ENCODE peak calls at places on chromosomes 3 and 15, in ten cellular contexts. One of them, this sample, is unnamed.

GRCh38 chr3:165462616-165463334 is 266.6 kb upstream of the SLITRK3 start:
- DNase-seq in sigmoid colon: no peak
- DNase-seq in GM23338: no peak
- DNase-seq in HCT116: no peak
- DNase-seq in transverse colon: no peak
- DNase-seq in breast epithelium: no peak
- DNase-seq in GM12891: no peak
- DNase-seq in H1: no peak
- DNase-seq in prostate gland: no peak
- DNase-seq in spleen: no peak
- DNase-seq in this sample: no peak

GRCh38 chr3:186102687-186103086 is 6.2 kb downstream of the ETV5 start:
- DNase-seq in sigmoid colon: no peak
- DNase-seq in GM23338: no peak
- DNase-seq in HCT116: no peak
- DNase-seq in transverse colon: no peak
- DNase-seq in breast epithelium: no peak
- DNase-seq in GM12891: no peak
- DNase-seq in H1: no peak
- DNase-seq in prostate gland: no peak
- DNase-seq in spleen: no peak
- DNase-seq in this sample: no peak

GRCh38 chr3:58743296-58743695 is 76.7 kb upstream of the FAM3D start:
- DNase-seq in sigmoid colon: no peak
- DNase-seq in GM23338: no peak
- DNase-seq in HCT116: no peak
- DNase-seq in transverse colon: no peak
- DNase-seq in breast epithelium: no peak
- DNase-seq in GM12891: no peak
- DNase-seq in H1: no peak
- DNase-seq in prostate gland: no peak
- DNase-seq in spleen: no peak
- DNase-seq in this sample: no peak

GRCh38 chr3:60081381-60082095 is 1031.7 kb upstream of the CFAP20DC start:
- DNase-seq in sigmoid colon: no peak
- DNase-seq in GM23338: no peak
- DNase-seq in HCT116: no peak
- DNase-seq in transverse colon: no peak
- DNase-seq in breast epithelium: no peak
- DNase-seq in GM12891: no peak
- DNase-seq in H1: no peak
- DNase-seq in prostate gland: no peak
- DNase-seq in spleen: no peak
- DNase-seq in this sample: no peak

GRCh38 chr3:82581350-82581749 is 819.9 kb upstream of the GBE1 start:
- DNase-seq in sigmoid colon: no peak
- DNase-seq in GM23338: peak; percentile 6
- DNase-seq in HCT116: no peak
- DNase-seq in transverse colon: no peak
- DNase-seq in breast epithelium: no peak
- DNase-seq in GM12891: no peak
- DNase-seq in H1: no peak
- DNase-seq in prostate gland: no peak
- DNase-seq in spleen: no peak
- DNase-seq in this sample: no peak

GRCh38 chr15:39743611-39744010 is 39.0 kb downstream of the FSIP1 start:
- DNase-seq in sigmoid colon: no peak
- DNase-seq in GM23338: no peak
- DNase-seq in HCT116: no peak
- DNase-seq in transverse colon: no peak
- DNase-seq in breast epithelium: no peak
- DNase-seq in GM12891: no peak
- DNase-seq in H1: no peak
- DNase-seq in prostate gland: no peak
- DNase-seq in spleen: no peak
- DNase-seq in this sample: no peak

GRCh38 chr15:69086427-69087205 is 72.1 kb downstream of the NOX5 start:
- DNase-seq in sigmoid colon: no peak
- DNase-seq in GM23338: peak; percentile 48
- DNase-seq in HCT116: no peak
- DNase-seq in transverse colon: no peak
- DNase-seq in breast epithelium: no peak
- DNase-seq in GM12891: no peak
- DNase-seq in H1: no peak
- DNase-seq in prostate gland: no peak
- DNase-seq in spleen: no peak
- DNase-seq in this sample: no peak

GRCh38 chr3:71057526-71057894 is 526.0 kb downstream of the FOXP1 start:
- DNase-seq in sigmoid colon: no peak
- DNase-seq in GM23338: no peak
- DNase-seq in HCT116: no peak
- DNase-seq in transverse colon: peak; percentile 47
- DNase-seq in breast epithelium: no peak
- DNase-seq in GM12891: no peak
- DNase-seq in H1: no peak
- DNase-seq in prostate gland: no peak
- DNase-seq in spleen: no peak
- DNase-seq in this sample: peak; percentile 61

GRCh38 chr3:97232635-97233034 is 418.2 kb downstream of the EPHA6 start:
- DNase-seq in sigmoid colon: peak; percentile 90
- DNase-seq in GM23338: no peak
- DNase-seq in HCT116: no peak
- DNase-seq in transverse colon: peak; percentile 17
- DNase-seq in breast epithelium: peak; percentile 60
- DNase-seq in GM12891: no peak
- DNase-seq in H1: no peak
- DNase-seq in prostate gland: peak; percentile 65
- DNase-seq in spleen: no peak
- DNase-seq in this sample: no peak

GRCh38 chr3:28575748-28576589 is 227.3 kb upstream of the AZI2 start:
- DNase-seq in sigmoid colon: no peak
- DNase-seq in GM23338: peak; percentile 67
- DNase-seq in HCT116: no peak
- DNase-seq in transverse colon: no peak
- DNase-seq in breast epithelium: no peak
- DNase-seq in GM12891: no peak
- DNase-seq in H1: peak; percentile 84
- DNase-seq in prostate gland: peak; percentile 15
- DNase-seq in spleen: no peak
- DNase-seq in this sample: no peak

GRCh38 chr15:30954674-30955073 is 36.8 kb downstream of the MTMR10 start:
- DNase-seq in sigmoid colon: no peak
- DNase-seq in GM23338: no peak
- DNase-seq in HCT116: no peak
- DNase-seq in transverse colon: no peak
- DNase-seq in breast epithelium: no peak
- DNase-seq in GM12891: no peak
- DNase-seq in H1: no peak
- DNase-seq in prostate gland: no peak
- DNase-seq in spleen: no peak
- DNase-seq in this sample: no peak

GRCh38 chr15:37133619-37134018 is 33.3 kb upstream of the MEIS2 start:
- DNase-seq in sigmoid colon: no peak
- DNase-seq in GM23338: no peak
- DNase-seq in HCT116: no peak
- DNase-seq in transverse colon: no peak
- DNase-seq in breast epithelium: no peak
- DNase-seq in GM12891: no peak
- DNase-seq in H1: no peak
- DNase-seq in prostate gland: no peak
- DNase-seq in spleen: no peak
- DNase-seq in this sample: peak; percentile 51

GRCh38 chr3:12878026-12878636 is 36.8 kb upstream of the RPL32 start:
- DNase-seq in sigmoid colon: no peak
- DNase-seq in GM23338: no peak
- DNase-seq in HCT116: no peak
- DNase-seq in transverse colon: no peak
- DNase-seq in breast epithelium: no peak
- DNase-seq in GM12891: no peak
- DNase-seq in H1: no peak
- DNase-seq in prostate gland: no peak
- DNase-seq in spleen: no peak
- DNase-seq in this sample: no peak

GRCh38 chr15:42042602-42043400 is 22.0 kb upstream of the PLA2G4E start:
- DNase-seq in sigmoid colon: no peak
- DNase-seq in GM23338: no peak
- DNase-seq in HCT116: no peak
- DNase-seq in transverse colon: no peak
- DNase-seq in breast epithelium: no peak
- DNase-seq in GM12891: no peak
- DNase-seq in H1: no peak
- DNase-seq in prostate gland: no peak
- DNase-seq in spleen: no peak
- DNase-seq in this sample: no peak

GRCh38 chr3:126201168-126201567 is 20.8 kb upstream of the ALDH1L1 start:
- DNase-seq in sigmoid colon: no peak
- DNase-seq in GM23338: no peak
- DNase-seq in HCT116: no peak
- DNase-seq in transverse colon: no peak
- DNase-seq in breast epithelium: no peak
- DNase-seq in GM12891: no peak
- DNase-seq in H1: no peak
- DNase-seq in prostate gland: no peak
- DNase-seq in spleen: no peak
- DNase-seq in this sample: no peak
- TF ChIP-seq POLR2AphosphoS5 in sigmoid colon: no peak
- TF ChIP-seq POLR2AphosphoS5 in GM23338: no peak
- TF ChIP-seq POLR2AphosphoS5 in HCT116: no peak
- TF ChIP-seq POLR2AphosphoS5 in transverse colon: no peak
- TF ChIP-seq POLR2AphosphoS5 in breast epithelium: no peak
- TF ChIP-seq POLR2AphosphoS5 in GM12891: no peak
- TF ChIP-seq POLR2AphosphoS5 in H1: no peak
- TF ChIP-seq POLR2AphosphoS5 in prostate gland: no peak
- TF ChIP-seq POLR2AphosphoS5 in spleen: no peak
- TF ChIP-seq POLR2AphosphoS5 in this sample: no peak

GRCh38 chr3:128820252-128820839 is 59.1 kb upstream of the ACAD9 start:
- DNase-seq in sigmoid colon: no peak
- DNase-seq in GM23338: no peak
- DNase-seq in HCT116: no peak
- DNase-seq in transverse colon: no peak
- DNase-seq in breast epithelium: no peak
- DNase-seq in GM12891: no peak
- DNase-seq in H1: no peak
- DNase-seq in prostate gland: no peak
- DNase-seq in spleen: no peak
- DNase-seq in this sample: no peak
- TF ChIP-seq POLR2AphosphoS5 in sigmoid colon: no peak
- TF ChIP-seq POLR2AphosphoS5 in GM23338: no peak
- TF ChIP-seq POLR2AphosphoS5 in HCT116: no peak
- TF ChIP-seq POLR2AphosphoS5 in transverse colon: no peak
- TF ChIP-seq POLR2AphosphoS5 in breast epithelium: no peak
- TF ChIP-seq POLR2AphosphoS5 in GM12891: no peak
- TF ChIP-seq POLR2AphosphoS5 in H1: no peak
- TF ChIP-seq POLR2AphosphoS5 in prostate gland: no peak
- TF ChIP-seq POLR2AphosphoS5 in spleen: no peak
- TF ChIP-seq POLR2AphosphoS5 in this sample: no peak

GRCh38 chr3:138594150-138594934 is at the start of gene CEP70:
- DNase-seq in sigmoid colon: peak; percentile 98
- DNase-seq in GM23338: peak; percentile 98
- DNase-seq in HCT116: peak; percentile 90
- DNase-seq in transverse colon: peak; percentile 96
- DNase-seq in breast epithelium: peak; percentile 90
- DNase-seq in GM12891: peak; percentile 53
- DNase-seq in H1: peak; percentile 96
- DNase-seq in prostate gland: peak; percentile 95
- DNase-seq in spleen: peak; percentile 97
- DNase-seq in this sample: peak; percentile 96
- TF ChIP-seq POLR2AphosphoS5 in sigmoid colon: peak; percentile 97
- TF ChIP-seq POLR2AphosphoS5 in GM23338: peak; percentile 87
- TF ChIP-seq POLR2AphosphoS5 in HCT116: peak; percentile 97
- TF ChIP-seq POLR2AphosphoS5 in transverse colon: peak; percentile 93
- TF ChIP-seq POLR2AphosphoS5 in breast epithelium: peak; percentile 95
- TF ChIP-seq POLR2AphosphoS5 in GM12891: no peak
- TF ChIP-seq POLR2AphosphoS5 in H1: peak; percentile 80
- TF ChIP-seq POLR2AphosphoS5 in prostate gland: peak; percentile 96
- TF ChIP-seq POLR2AphosphoS5 in spleen: peak; percentile 93
- TF ChIP-seq POLR2AphosphoS5 in this sample: no peak

GRCh38 chr3:8532251-8532831 is 30.7 kb downstream of the LMCD1 start:
- DNase-seq in sigmoid colon: no peak
- DNase-seq in GM23338: no peak
- DNase-seq in HCT116: no peak
- DNase-seq in transverse colon: no peak
- DNase-seq in breast epithelium: no peak
- DNase-seq in GM12891: no peak
- DNase-seq in H1: no peak
- DNase-seq in prostate gland: no peak
- DNase-seq in spleen: no peak
- DNase-seq in this sample: no peak
- TF ChIP-seq POLR2AphosphoS5 in sigmoid colon: no peak
- TF ChIP-seq POLR2AphosphoS5 in GM23338: no peak
- TF ChIP-seq POLR2AphosphoS5 in HCT116: no peak
- TF ChIP-seq POLR2AphosphoS5 in transverse colon: no peak
- TF ChIP-seq POLR2AphosphoS5 in breast epithelium: no peak
- TF ChIP-seq POLR2AphosphoS5 in GM12891: no peak
- TF ChIP-seq POLR2AphosphoS5 in H1: no peak
- TF ChIP-seq POLR2AphosphoS5 in prostate gland: no peak
- TF ChIP-seq POLR2AphosphoS5 in spleen: no peak
- TF ChIP-seq POLR2AphosphoS5 in this sample: no peak